ENCODE peak calls at places on chromosomes 11 and 22, in four cellular contexts. O, J, H and A are unnamed samples.

GRCh38 chr22:31279327-31279669 is 13.0 kb downstream of the PIK3IP1 start:
- DNase-seq in O (no peak), J (no peak), H (no peak), A (no peak)

GRCh38 chr11:107857550-107858216 is 904 bp downstream of the SLC35F2 start:
- DNase-seq in O (peak), J (no peak), H (no peak), A (no peak)

GRCh38 chr11:16818284-16818683 is 79.8 kb downstream of the C11orf58 start:
- DNase-seq in O (no peak), J (no peak), H (no peak), A (no peak)

GRCh38 chr22:29139965-29140782 is 65.5 kb upstream of the EMID1 start:
- DNase-seq in O (no peak), J (no peak), H (no peak), A (no peak)

GRCh38 chr22:24060375-24060788 is 49.3 kb downstream of the CABIN1 start:
- DNase-seq in O (no peak), J (no peak), H (no peak), A (no peak)

GRCh38 chr11:96126917-96127595 is 203.1 kb upstream of the MTMR2 start:
- DNase-seq in O (no peak), J (no peak), H (no peak), A (no peak)

GRCh38 chr11:113317297-113317696 is 2.9 kb downstream of the TTC12 start:
- DNase-seq in O (no peak), J (no peak), H (no peak), A (no peak)

GRCh38 chr11:45473491-45473890 is 187.3 kb upstream of the SYT13 start:
- DNase-seq in O (no peak), J (no peak), H (no peak), A (peak)

GRCh38 chr22:49954991-49955580 is 5.5 kb upstream of the PIM3 start:
- DNase-seq in O (no peak), J (no peak), H (no peak), A (no peak)

GRCh38 chr11:117520201-117520600 is 192.5 kb downstream of the CEP164 start:
- DNase-seq in O (no peak), J (no peak), H (no peak), A (no peak)

GRCh38 chr11:16609769-16610168 is 128.7 kb upstream of the C11orf58 start:
- DNase-seq in O (no peak), J (no peak), H (no peak), A (no peak)

GRCh38 chr11:60854847-60855725 is 664 bp downstream of the PTGDR2 start:
- DNase-seq in O (no peak), J (no peak), H (no peak), A (no peak)

GRCh38 chr11:26234451-26234850 is 97.5 kb upstream of the ANO3 start:
- DNase-seq in O (no peak), J (no peak), H (no peak), A (no peak)

GRCh38 chr11:60377737-60378136 is 595 bp upstream of the MS4A7 start:
- DNase-seq in O (no peak), J (no peak), H (no peak), A (no peak)

GRCh38 chr22:45226681-45227186 is 14.0 kb downstream of the KIAA0930 start:
- DNase-seq in O (no peak), J (no peak), H (no peak), A (no peak)

GRCh38 chr22:21943571-21944448 is 8.8 kb downstream of the PPM1F start:
- DNase-seq in O (no peak), J (no peak), H (no peak), A (no peak)

GRCh38 chr11:844693-845644 is 2.3 kb downstream of the TSPAN4 start:
- DNase-seq in O (peak), J (no peak), H (peak), A (peak)

GRCh38 chr11:44795803-44796535 is 69.2 kb downstream of the TSPAN18 start:
- DNase-seq in O (no peak), J (no peak), H (no peak), A (no peak)

GRCh38 chr11:47178737-47179654 is 2.3 kb upstream of the ARFGAP2 start:
- DNase-seq in O (no peak), J (no peak), H (no peak), A (no peak)

GRCh38 chr11:70574725-70575347 is 176.5 kb downstream of the CTTN start:
- DNase-seq in O (no peak), J (no peak), H (no peak), A (no peak)

GRCh38 chr22:23065495-23066122 is 4.7 kb upstream of the GNAZ start:
- DNase-seq in O (no peak), J (no peak), H (peak), A (no peak)

GRCh38 chr11:113681711-113682410 is 24.2 kb downstream of the TMPRSS5 start:
- DNase-seq in O (no peak), J (no peak), H (no peak), A (no peak)

GRCh38 chr11:118319031-118319814 is 14.7 kb downstream of the CD3E start:
- DNase-seq in O (no peak), J (no peak), H (no peak), A (no peak)

GRCh38 chr11:96340555-96340885 is 2.5 kb downstream of the MAML2 start:
- DNase-seq in O (no peak), J (no peak), H (no peak), A (no peak)

GRCh38 chr11:86066606-86067229 is 2.2 kb downstream of the PICALM start:
- DNase-seq in O (no peak), J (no peak), H (no peak), A (no peak)

GRCh38 chr11:67572747-67573419 is 10.7 kb upstream of the GSTP1 start:
- DNase-seq in O (peak), J (peak), H (peak), A (peak)
- TF ChIP-seq CTCF in O (peak), J (peak), H (peak), A (no peak)

DNA sequence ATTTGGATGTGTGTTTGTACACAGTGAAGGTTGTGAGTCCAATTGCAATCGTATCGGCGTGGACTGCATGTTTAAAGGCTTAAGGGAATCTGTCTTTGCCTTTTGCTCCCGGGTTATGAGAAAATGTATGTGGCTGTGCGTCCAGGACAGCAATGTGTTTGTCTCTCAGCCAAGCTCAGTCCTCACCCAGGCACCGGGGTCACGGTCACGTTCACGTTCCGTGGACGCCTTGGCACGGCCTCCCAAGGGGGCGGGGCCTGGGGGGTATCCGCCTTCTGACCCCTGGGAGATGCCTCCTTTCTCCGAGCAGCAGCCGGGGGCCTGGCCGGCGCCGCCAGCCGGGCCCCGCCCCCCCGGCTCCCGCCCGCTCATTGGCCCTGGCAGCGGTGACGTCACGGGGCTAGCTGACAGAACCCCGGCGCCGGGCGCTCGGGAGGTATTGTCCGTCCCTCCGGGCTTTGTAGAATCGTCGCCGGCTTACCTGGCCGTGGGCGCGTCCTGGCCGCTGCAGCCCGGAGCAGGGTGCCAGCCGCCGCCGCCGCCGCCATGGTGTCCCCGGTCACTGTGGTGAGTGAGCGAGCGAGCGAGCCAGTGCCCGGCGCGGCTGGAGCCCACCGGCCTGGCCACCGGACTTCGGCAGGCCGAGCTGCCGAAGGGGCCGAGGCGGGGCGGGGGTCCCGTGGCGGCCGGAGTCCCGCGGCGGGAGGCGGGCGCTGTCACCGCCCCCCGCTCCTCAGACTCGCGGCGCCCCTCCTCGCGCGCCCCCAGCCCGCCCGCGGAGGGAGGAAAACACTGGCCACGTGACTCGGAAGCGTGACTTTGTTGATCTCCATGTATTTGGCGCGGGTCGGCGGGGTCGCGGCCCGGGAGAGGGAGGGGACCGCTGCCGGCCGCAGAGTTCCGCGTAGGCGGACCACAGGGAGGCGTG is at the start of gene TMEM86A:
- DNase-seq in O (peak), J (peak), H (peak), A (peak)
- TF ChIP-seq CTCF in O (no peak), J (no peak), H (no peak), A (no peak)

GRCh38 chr11:17972987-17973386 is 39.9 kb downstream of the SERGEF start:
- DNase-seq in O (peak), J (peak), H (peak), A (peak)
- TF ChIP-seq CTCF in O (peak), J (peak), H (peak), A (peak)

DNA sequence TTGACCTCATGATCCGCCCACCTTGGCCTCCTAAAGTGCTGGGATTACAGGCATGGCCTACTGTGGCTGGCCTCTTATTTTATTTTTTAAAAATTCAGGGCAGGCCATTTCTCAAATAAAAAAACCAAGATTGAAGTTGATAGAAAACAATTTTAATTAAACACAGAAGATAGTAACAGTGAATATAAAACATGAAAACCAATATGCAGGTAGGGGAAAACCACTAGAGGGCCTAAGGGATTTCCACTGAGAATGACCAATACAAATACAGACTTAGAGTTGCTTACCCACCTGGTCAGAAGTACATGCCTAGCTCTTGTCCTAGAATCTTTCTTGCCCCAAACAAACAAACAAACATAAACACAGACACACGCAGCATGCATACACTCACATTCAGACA is 1.7 kb upstream of the RTCB start:
- DNase-seq in O (peak), J (no peak), H (no peak), A (no peak)
- TF ChIP-seq CTCF in O (peak), J (peak), H (no peak), A (peak)

DNA sequence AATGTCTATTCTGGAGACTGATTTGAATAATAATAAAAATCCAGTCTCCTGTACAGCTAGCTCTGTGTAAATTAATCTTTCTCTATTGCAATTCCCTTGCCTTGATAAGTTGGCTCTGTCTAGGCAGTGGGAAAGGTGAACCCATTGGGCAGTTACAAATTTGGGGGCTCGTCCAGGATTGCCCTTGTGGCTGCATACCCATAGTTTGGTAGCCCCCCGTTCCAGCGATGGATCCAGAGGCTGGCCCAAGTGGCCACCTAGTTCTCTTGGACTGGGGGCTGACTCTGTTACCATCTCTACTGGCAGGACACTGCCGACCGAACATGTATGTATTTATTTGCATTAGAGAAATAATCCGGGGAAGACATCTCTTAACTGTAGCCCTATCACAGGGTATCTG is 326.2 kb upstream of the PDGFD start:
- DNase-seq in O (no peak), J (no peak), H (no peak), A (peak)
- TF ChIP-seq CTCF in O (no peak), J (no peak), H (no peak), A (no peak)

GRCh38 chr11:6473481-6474422 is at the start of gene TRIM3:
- DNase-seq in O (peak), J (peak), H (peak), A (peak)
- TF ChIP-seq CTCF in O (peak), J (peak), H (no peak), A (no peak)